ENCODE peak calls at places on chromosomes 12 and 14, in four cellular contexts. R, K, J and Y are unnamed samples.

GRCh38 chr12:102468261-102468940 is 12.0 kb downstream of the IGF1 start:
- DNase-seq in K (no peak), R (no peak), J (no peak), Y (no peak)

GRCh38 chr12:15528666-15529065 is 206.4 kb downstream of the PTPRO start:
- DNase-seq in K (no peak), J (no peak), R (no peak), Y (no peak)

GRCh38 chr12:87469295-87469694 is 559.9 kb downstream of the C12orf50 start:
- DNase-seq in K (no peak), R (no peak), J (no peak), Y (no peak)

GRCh38 chr12:27123642-27124041 is 41.3 kb upstream of the C12orf71 start:
- DNase-seq in K (peak), R (peak), J (no peak), Y (no peak)

GRCh38 chr12:107670999-107671643 is 14.5 kb upstream of the PWP1 start:
- DNase-seq in J (peak), K (peak), R (peak), Y (peak)

GRCh38 chr14:50667491-50668007 is 557 bp downstream of the SAV1 start:
- DNase-seq in R (no peak), J (peak), K (no peak), Y (no peak)

GRCh38 chr14:93381644-93382043 is 34.7 kb downstream of the COX8C start:
- DNase-seq in J (no peak), K (no peak), R (no peak), Y (no peak)

GRCh38 chr14:84250863-84251262 is 1279.1 kb upstream of the FLRT2 start:
- DNase-seq in K (peak), R (no peak), J (no peak), Y (no peak)

GRCh38 chr14:100283984-100284881 is 22.0 kb downstream of the SLC25A29 start:
- DNase-seq in R (no peak), K (no peak), J (no peak), Y (no peak)

GRCh38 chr12:15428632-15429031 is 106.3 kb downstream of the PTPRO start:
- DNase-seq in R (no peak), J (peak), K (no peak), Y (no peak)

GRCh38 chr12:119153477-119154434 is 25.0 kb upstream of the HSPB8 start:
- DNase-seq in J (peak), K (peak), R (peak), Y (peak)

GRCh38 chr12:118520428-118520827 is 144.1 kb downstream of the SUDS3 start:
- DNase-seq in K (no peak), J (no peak), R (no peak), Y (no peak)

GRCh38 chr12:111767362-111768158 is 827 bp downstream of the ALDH2 start:
- DNase-seq in K (peak), J (peak), R (peak), Y (no peak)

GRCh38 chr14:71491925-71492324 is 440.3 kb upstream of the RGS6 start:
- DNase-seq in R (no peak), J (no peak), K (no peak), Y (no peak)

GRCh38 chr12:106145539-106146447 is 7.0 kb upstream of the NUAK1 start:
- DNase-seq in R (no peak), K (peak), J (no peak), Y (no peak)

GRCh38 chr12:22289250-22289649 is 45.3 kb downstream of the ST8SIA1 start:
- DNase-seq in J (no peak), R (no peak), K (no peak), Y (no peak)

GRCh38 chr12:104793280-104793679 is 164.8 kb downstream of the SLC41A2 start:
- DNase-seq in R (no peak), K (no peak), J (no peak), Y (no peak)

GRCh38 chr14:28952161-28952560 is 185.6 kb downstream of the FOXG1 start:
- DNase-seq in K (no peak), R (no peak), J (no peak), Y (no peak)

GRCh38 chr12:29578070-29578469 is 80.6 kb upstream of the OVCH1 start:
- DNase-seq in J (no peak), R (no peak), K (peak), Y (no peak)

GRCh38 chr12:30047499-30048262 is 263.9 kb upstream of the TMTC1 start:
- DNase-seq in J (no peak), R (no peak), K (peak), Y (no peak)

GRCh38 chr14:53927171-53927570 is 29.5 kb downstream of the BMP4 start:
- DNase-seq in K (no peak), R (no peak), J (no peak), Y (no peak)

GRCh38 chr14:94227029-94227428 is 52.9 kb downstream of the PPP4R4 start:
- DNase-seq in J (no peak), K (no peak), R (no peak), Y (no peak)

GRCh38 chr12:51620448-51620847 is 29.4 kb downstream of the SCN8A start:
- DNase-seq in K (no peak), J (no peak), R (no peak), Y (no peak)

GRCh38 chr12:82299617-82300016 is 58.6 kb downstream of the CCDC59 start:
- DNase-seq in K (no peak), J (no peak), R (no peak), Y (no peak)

GRCh38 chr14:25121342-25122129 is 71.6 kb upstream of the STXBP6 start:
- DNase-seq in K (no peak), R (peak), J (no peak), Y (no peak)

GRCh38 chr14:99744199-99744872 is 48.9 kb upstream of the EML1 start:
- DNase-seq in R (no peak), K (no peak), J (peak), Y (no peak)

GRCh38 chr14:75391953-75392352 is 35.9 kb upstream of the JDP2 start:
- DNase-seq in K (no peak), J (no peak), R (no peak), Y (no peak)

GRCh38 chr14:88023658-88024187 is 18.8 kb downstream of the GPR65 start:
- DNase-seq in K (no peak), J (no peak), R (no peak), Y (no peak)

GRCh38 chr12:27501956-27502562 is 21.9 kb upstream of the PPFIBP1 start:
- DNase-seq in K (no peak), J (no peak), R (no peak), Y (no peak)

GRCh38 chr14:104436047-104436531 is 143.5 kb upstream of the C14orf180 start:
- DNase-seq in K (peak), R (no peak), J (peak), Y (peak)

GRCh38 chr14:44453433-44454171 is 53.5 kb downstream of the FSCB start:
- DNase-seq in K (no peak), J (no peak), R (peak), Y (no peak)

GRCh38 chr14:74867673-74868072 is 8.3 kb downstream of the PROX2 start:
- DNase-seq in J (no peak), K (peak), R (no peak), Y (no peak)

GRCh38 chr14:53942970-53943750 is 13.5 kb downstream of the BMP4 start:
- DNase-seq in J (no peak), K (no peak), R (no peak), Y (no peak)

GRCh38 chr12:113766880-113767878 is 198.9 kb downstream of the RBM19 start:
- DNase-seq in K (no peak), R (peak), J (no peak), Y (peak)
- TF ChIP-seq JUN in K (no peak), R (peak), J (no peak), Y (no peak)

DNA sequence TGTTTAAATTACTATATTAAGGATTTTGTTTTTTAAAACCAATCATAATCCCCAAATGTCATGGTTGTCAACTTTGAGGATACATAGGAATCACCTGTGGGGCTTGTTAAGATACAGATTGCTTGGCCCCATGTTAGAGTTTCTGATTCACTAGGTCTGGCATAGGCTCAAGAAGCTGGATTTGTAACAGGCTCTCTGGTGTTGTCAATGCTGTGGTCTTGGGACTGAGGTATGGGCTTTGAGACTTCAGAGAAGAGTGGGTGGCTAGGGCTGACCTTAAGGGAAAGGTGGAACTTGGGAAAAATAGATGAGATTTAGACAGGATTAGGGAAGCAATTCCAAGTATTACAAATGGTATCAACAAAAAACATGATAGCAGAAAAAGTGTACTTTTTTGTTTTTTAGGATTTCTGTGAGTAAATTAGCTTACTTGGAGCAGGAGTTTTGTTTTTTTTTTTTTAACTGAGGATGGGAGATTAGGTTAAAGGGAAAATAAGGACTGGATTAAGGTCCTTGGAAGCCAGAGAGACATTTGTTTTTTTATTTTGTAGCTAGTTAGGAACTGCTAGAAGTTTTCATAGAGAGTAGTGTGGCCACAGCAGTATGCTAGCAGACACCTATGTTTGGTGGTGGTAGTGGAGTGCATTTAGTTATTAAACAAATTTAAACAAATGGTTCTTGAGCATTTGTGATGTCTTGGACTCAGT is 88.6 kb downstream of the RAD51B start:
- DNase-seq in K (no peak), J (no peak), R (no peak), Y (no peak)
- TF ChIP-seq JUN in K (no peak), J (no peak), R (no peak), Y (no peak)

GRCh38 chr14:69141550-69141949 is 11.4 kb downstream of the DCAF5 start:
- DNase-seq in K (no peak), J (no peak), R (no peak), Y (no peak)

GRCh38 chr14:69135133-69135532 is 17.8 kb downstream of the DCAF5 start:
- DNase-seq in R (no peak), J (no peak), K (no peak), Y (no peak)

GRCh38 chr14:69139743-69140142 is 13.2 kb downstream of the DCAF5 start:
- DNase-seq in K (no peak), R (no peak), J (no peak), Y (no peak)

GRCh38 chr14:69138189-69138535 is 14.8 kb downstream of the DCAF5 start:
- DNase-seq in J (no peak), K (peak), R (no peak), Y (no peak)

DNA sequence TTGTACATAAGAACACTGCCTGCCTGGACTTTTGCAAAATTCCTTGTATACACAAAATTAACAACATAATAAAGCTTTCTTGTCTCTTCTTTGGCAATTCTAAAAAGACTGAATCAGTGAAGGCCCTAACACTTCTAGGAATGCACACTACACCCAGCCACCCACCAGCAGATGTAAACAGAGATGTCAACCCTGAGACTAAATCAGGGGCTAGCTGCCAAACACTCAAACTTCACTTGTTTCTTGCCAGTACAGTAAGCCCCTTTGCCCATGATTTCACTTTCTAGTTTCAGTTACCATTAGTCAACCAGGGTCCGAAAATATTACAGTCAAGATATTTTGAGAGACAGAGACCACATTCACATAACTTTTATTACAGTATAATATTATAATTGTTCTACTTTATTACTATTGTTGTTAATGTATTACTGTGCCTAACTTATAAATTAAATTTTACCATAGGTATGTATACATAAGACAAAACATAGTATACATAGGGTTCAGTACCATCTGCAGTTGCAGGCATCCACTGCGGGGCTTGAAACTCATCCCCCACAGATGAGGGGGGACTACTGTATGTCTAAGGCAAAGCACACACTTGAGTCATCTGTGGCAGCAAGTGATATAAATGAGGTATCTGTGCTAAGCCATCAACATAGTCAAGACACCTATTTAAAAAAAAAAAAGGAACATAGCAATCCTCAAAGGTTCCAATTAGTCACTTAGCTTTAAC is 15.3 kb downstream of the DCAF5 start:
- DNase-seq in R (no peak), J (no peak), K (no peak), Y (no peak)
- TF ChIP-seq JUN in R (no peak), J (no peak), K (no peak), Y (no peak)

DNA sequence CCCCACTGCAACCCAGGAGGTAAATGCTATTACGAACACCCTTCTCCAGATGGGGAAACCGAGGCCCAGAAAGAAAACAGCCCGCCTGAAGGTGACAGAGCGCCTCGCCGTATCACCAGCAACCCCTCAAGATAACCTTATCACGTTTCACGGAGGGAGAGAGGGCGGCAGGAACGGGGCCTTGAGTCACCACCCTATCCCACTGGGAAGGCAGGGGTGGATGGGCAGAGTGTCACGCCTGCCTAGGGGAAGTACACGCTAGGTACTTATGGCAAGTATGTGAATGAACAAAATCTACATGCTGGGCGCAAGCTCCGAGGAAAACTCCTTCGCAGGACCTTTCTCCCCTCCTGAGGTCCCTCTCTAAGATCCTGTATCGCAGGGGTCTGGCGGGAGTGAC is 17.8 kb downstream of the NCOR2 start:
- DNase-seq in J (no peak), R (no peak), K (no peak), Y (no peak)
- TF ChIP-seq JUN in J (no peak), R (no peak), K (no peak), Y (no peak)